ENCODE peak calls at places on chromosomes 3 and 15, in five cellular contexts. K is T follicular helper cell; I is activated T-cell treated with anti-CD3 and anti-CD28 coated beads for 1 hour; P is activated B cell treated with CpG ODN at 0.5 μM for 24 hours; Z is stimulated activated CD8-positive, alpha-beta memory T cell treated with anti-CD3 and anti-CD28 coated beads, Interleukin-4, amount 100 ng/mL, for 48 hours. B is an unnamed sample.

GRCh38 chr3:49647741-49648140 is 26.4 kb upstream of the APEH start:
- DNase-seq in K (no peak), I (no peak), P (no peak), Z (no peak), B (no peak)

GRCh38 chr3:107063351-107063750 is 313.9 kb upstream of the CCDC54 start:
- DNase-seq in K (no peak), I (no peak), P (no peak), Z (no peak), B (peak; percentile 56)

GRCh38 chr15:64067564-64068030 is 21.3 kb upstream of the DAPK2 start:
- DNase-seq in K (peak; percentile 41), I (peak; percentile 45), P (peak; percentile 54), Z (peak; percentile 84), B (peak; percentile 70)

GRCh38 chr3:113138839-113139743 is 72.3 kb upstream of the BOC start:
- DNase-seq in K (no peak), I (no peak), P (no peak), Z (no peak), B (no peak)

GRCh38 chr15:20349774-20350498 is 191.7 kb downstream of the GOLGA6L6 start:
- DNase-seq in K (no peak), I (no peak), P (no peak), Z (peak; percentile 24), B (no peak)

GRCh38 chr3:12395349-12396012 is 88.8 kb upstream of the TSEN2 start:
- DNase-seq in K (no peak), I (no peak), P (no peak), Z (peak; percentile 28), B (no peak)

GRCh38 chr3:68648494-68648893 is 283.9 kb downstream of the TAFA4 start:
- DNase-seq in K (no peak), I (no peak), P (no peak), Z (no peak), B (no peak)

GRCh38 chr15:85329561-85330421 is 50.6 kb upstream of the AKAP13 start:
- DNase-seq in K (no peak), I (no peak), P (peak; percentile 49), Z (no peak), B (no peak)

GRCh38 chr15:68653795-68654194 is 75.0 kb downstream of the CORO2B start:
- DNase-seq in K (no peak), I (no peak), P (no peak), Z (no peak), B (no peak)

GRCh38 chr15:47795864-47796263 is 78.6 kb downstream of the SEMA6D start:
- DNase-seq in K (no peak), I (no peak), P (no peak), Z (no peak), B (no peak)

GRCh38 chr15:43376017-43376705 is 5.3 kb downstream of the TUBGCP4 start:
- DNase-seq in K (no peak), I (peak; percentile 9), P (no peak), Z (peak; percentile 40), B (no peak)

GRCh38 chr3:72728958-72729467 is 119.2 kb downstream of the SHQ1 start:
- DNase-seq in K (no peak), I (no peak), P (no peak), Z (no peak), B (no peak)

GRCh38 chr15:31758126-31758525 is 272.2 kb upstream of the CHRNA7 start:
- DNase-seq in K (no peak), I (no peak), P (no peak), Z (no peak), B (no peak)

GRCh38 chr3:40200754-40201316 is 108.7 kb upstream of the EIF1B start:
- DNase-seq in K (no peak), I (no peak), P (no peak), Z (no peak), B (no peak)

GRCh38 chr3:78875431-78875830 is 892.4 kb downstream of the ROBO1 start:
- DNase-seq in K (no peak), I (no peak), P (no peak), Z (no peak), B (no peak)

GRCh38 chr3:24748472-24748871 is 253.8 kb upstream of the THRB start:
- DNase-seq in K (no peak), I (no peak), P (no peak), Z (no peak), B (no peak)

GRCh38 chr15:59138243-59138642 is 33.3 kb downstream of the CCNB2 start:
- DNase-seq in K (peak; percentile 43), I (peak; percentile 39), P (peak; percentile 51), Z (peak; percentile 63), B (peak; percentile 31)